ENCODE peak calls at places on chromosomes 7 and 10, in four cellular contexts. One of them, this sample, is unnamed.

GRCh38 chr7:857661-858060 is 18.7 kb upstream of the GET4 start:
- DNase-seq in K562: no peak
- DNase-seq in GM12878: no peak
- DNase-seq in HL-60: no peak
- DNase-seq in this sample: no peak

GRCh38 chr10:133097418-133097817 is 9.7 kb downstream of the ADGRA1 start:
- DNase-seq in HL-60: no peak
- DNase-seq in GM12878: no peak
- DNase-seq in K562: no peak
- DNase-seq in this sample: no peak

GRCh38 chr10:22344781-22345300 is 455 bp upstream of the SPAG6 start:
- DNase-seq in GM12878: no peak
- DNase-seq in K562: no peak
- DNase-seq in HL-60: no peak
- DNase-seq in this sample: no peak

GRCh38 chr7:101900103-101900502 is 82.7 kb downstream of the CUX1 start:
- DNase-seq in K562: no peak
- DNase-seq in HL-60: no peak
- DNase-seq in GM12878: no peak
- DNase-seq in this sample: no peak

GRCh38 chr7:141231018-141231792 is 157.3 kb downstream of the TMEM178B start:
- DNase-seq in K562: no peak
- DNase-seq in HL-60: no peak
- DNase-seq in GM12878: no peak
- DNase-seq in this sample: no peak

GRCh38 chr10:92691591-92692084 is 1.9 kb downstream of the HHEX start:
- DNase-seq in HL-60: peak; percentile 96
- DNase-seq in K562: peak; percentile 22
- DNase-seq in GM12878: no peak
- DNase-seq in this sample: no peak

GRCh38 chr7:13945670-13946069 is 43.8 kb downstream of the ETV1 start:
- DNase-seq in K562: no peak
- DNase-seq in HL-60: no peak
- DNase-seq in GM12878: no peak
- DNase-seq in this sample: no peak

GRCh38 chr10:20986049-20986448 is 88.9 kb upstream of the NEBL start:
- DNase-seq in K562: no peak
- DNase-seq in HL-60: no peak
- DNase-seq in GM12878: no peak
- DNase-seq in this sample: no peak

GRCh38 chr10:3413937-3414710 is 241.5 kb upstream of the PITRM1 start:
- DNase-seq in GM12878: no peak
- DNase-seq in HL-60: no peak
- DNase-seq in K562: no peak
- DNase-seq in this sample: no peak

GRCh38 chr10:15211464-15211979 is 43.0 kb upstream of the NMT2 start:
- DNase-seq in K562: no peak
- DNase-seq in GM12878: no peak
- DNase-seq in HL-60: no peak
- DNase-seq in this sample: no peak

GRCh38 chr10:46539596-46540411 is 16.7 kb downstream of the GPRIN2 start:
- DNase-seq in GM12878: no peak
- DNase-seq in K562: no peak
- DNase-seq in HL-60: no peak
- DNase-seq in this sample: no peak

GRCh38 chr10:28810062-28810870 is 132.9 kb downstream of the BAMBI start:
- DNase-seq in HL-60: no peak
- DNase-seq in GM12878: no peak
- DNase-seq in K562: peak; percentile 36
- DNase-seq in this sample: no peak

GRCh38 chr10:133117036-133117687 is 29.4 kb downstream of the ADGRA1 start:
- DNase-seq in GM12878: no peak
- DNase-seq in K562: no peak
- DNase-seq in HL-60: no peak
- DNase-seq in this sample: no peak

GRCh38 chr10:99658622-99659030 is 683 bp upstream of the ENTPD7 start:
- DNase-seq in K562: peak; percentile 23
- DNase-seq in HL-60: peak; percentile 41
- DNase-seq in GM12878: no peak
- DNase-seq in this sample: no peak

GRCh38 chr10:121819049-121819448 is 108.8 kb downstream of the ATE1 start:
- DNase-seq in HL-60: no peak
- DNase-seq in GM12878: no peak
- DNase-seq in K562: no peak
- DNase-seq in this sample: no peak

GRCh38 chr7:30921540-30921930 is 9.9 kb downstream of the AQP1 start:
- DNase-seq in GM12878: no peak
- DNase-seq in K562: no peak
- DNase-seq in HL-60: no peak
- DNase-seq in this sample: no peak

GRCh38 chr7:30877010-30877740 is 34.5 kb upstream of the AQP1 start:
- DNase-seq in GM12878: no peak
- DNase-seq in K562: no peak
- DNase-seq in HL-60: no peak
- DNase-seq in this sample: no peak

GRCh38 chr7:154584352-154585252 is 418.3 kb downstream of the PAXIP1 start:
- DNase-seq in HL-60: no peak
- DNase-seq in K562: peak; percentile 62
- DNase-seq in GM12878: no peak
- DNase-seq in this sample: no peak

GRCh38 chr7:3955751-3956696 is 655.0 kb downstream of the SDK1 start:
- DNase-seq in HL-60: no peak
- DNase-seq in K562: no peak
- DNase-seq in GM12878: peak; percentile 19
- DNase-seq in this sample: no peak

GRCh38 chr10:109762556-109762955 is 160.8 kb downstream of the XPNPEP1 start:
- DNase-seq in K562: no peak
- DNase-seq in HL-60: no peak
- DNase-seq in GM12878: no peak
- DNase-seq in this sample: no peak

GRCh38 chr10:80444124-80444523 is 10.0 kb upstream of the TSPAN14 start:
- DNase-seq in HL-60: no peak
- DNase-seq in K562: no peak
- DNase-seq in GM12878: no peak
- DNase-seq in this sample: no peak

GRCh38 chr10:69241575-69241974 is 21.4 kb downstream of the HKDC1 start:
- DNase-seq in HL-60: no peak
- DNase-seq in GM12878: no peak
- DNase-seq in K562: no peak
- DNase-seq in this sample: no peak

GRCh38 chr10:116809528-116810500 is 39.5 kb upstream of the ENO4 start:
- DNase-seq in HL-60: no peak
- DNase-seq in K562: peak; percentile 52
- DNase-seq in GM12878: no peak
- DNase-seq in this sample: no peak

GRCh38 chr10:90229486-90229885 is 528.1 kb downstream of the KIF20B start:
- DNase-seq in HL-60: no peak
- DNase-seq in GM12878: no peak
- DNase-seq in K562: no peak
- DNase-seq in this sample: no peak

GRCh38 chr7:156994417-156994816 is 16.0 kb downstream of the MNX1 start:
- DNase-seq in HL-60: no peak
- DNase-seq in GM12878: no peak
- DNase-seq in K562: no peak
- DNase-seq in this sample: no peak

GRCh38 chr7:37287093-37287492 is 161.6 kb downstream of the ELMO1 start:
- DNase-seq in GM12878: no peak
- DNase-seq in K562: no peak
- DNase-seq in HL-60: no peak
- DNase-seq in this sample: no peak

GRCh38 chr10:35218339-35218955 is 91.8 kb downstream of the CREM start:
- DNase-seq in HL-60: peak; percentile 75
- DNase-seq in K562: peak; percentile 58
- DNase-seq in GM12878: peak; percentile 59
- DNase-seq in this sample: no peak
- TF ChIP-seq SPI1 in HL-60: no peak
- TF ChIP-seq SPI1 in K562: no peak
- TF ChIP-seq SPI1 in GM12878: no peak
- TF ChIP-seq SPI1 in this sample: no peak

GRCh38 chr7:28672397-28672797 is 260.1 kb downstream of the CREB5 start:
- DNase-seq in K562: no peak
- DNase-seq in HL-60: no peak
- DNase-seq in GM12878: no peak
- DNase-seq in this sample: no peak
- TF ChIP-seq SPI1 in K562: no peak
- TF ChIP-seq SPI1 in HL-60: no peak
- TF ChIP-seq SPI1 in GM12878: no peak
- TF ChIP-seq SPI1 in this sample: no peak

DNA sequence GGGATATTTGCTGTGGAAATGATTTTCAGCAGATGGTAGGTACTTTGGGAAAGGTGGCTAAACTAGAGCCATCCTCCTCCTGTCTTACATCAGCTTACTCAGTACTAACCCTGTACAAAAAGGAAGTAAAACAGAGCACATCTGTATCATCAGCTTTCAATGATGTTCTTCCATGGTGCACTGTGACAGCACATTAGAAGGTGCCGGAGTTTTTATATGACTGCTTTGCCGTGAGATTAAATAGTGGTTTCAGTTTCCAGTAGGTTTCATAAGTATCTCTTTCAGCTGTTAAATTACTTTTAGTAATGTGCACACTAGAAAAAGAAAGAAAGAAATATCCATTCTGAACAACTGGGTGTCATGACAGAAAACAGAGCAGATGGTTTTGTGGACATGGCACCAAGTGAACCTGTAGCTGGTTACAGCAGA is 86.5 kb downstream of the ARID5B start:
- DNase-seq in HL-60: no peak
- DNase-seq in GM12878: peak; percentile 97
- DNase-seq in K562: no peak
- DNase-seq in this sample: peak; percentile 20
- TF ChIP-seq SPI1 in HL-60: no peak
- TF ChIP-seq SPI1 in GM12878: no peak
- TF ChIP-seq SPI1 in K562: no peak
- TF ChIP-seq SPI1 in this sample: no peak

GRCh38 chr7:7793921-7794320 is 75.5 kb upstream of the RPA3 start:
- DNase-seq in GM12878: no peak
- DNase-seq in HL-60: no peak
- DNase-seq in K562: no peak
- DNase-seq in this sample: no peak

GRCh38 chr7:7791523-7791922 is 73.1 kb upstream of the RPA3 start:
- DNase-seq in K562: no peak
- DNase-seq in HL-60: no peak
- DNase-seq in GM12878: no peak
- DNase-seq in this sample: no peak

GRCh38 chr7:7793249-7793648 is 74.8 kb upstream of the RPA3 start:
- DNase-seq in HL-60: no peak
- DNase-seq in GM12878: no peak
- DNase-seq in K562: no peak
- DNase-seq in this sample: no peak

GRCh38 chr7:7790041-7790751 is 71.8 kb upstream of the RPA3 start:
- DNase-seq in K562: no peak
- DNase-seq in HL-60: no peak
- DNase-seq in GM12878: no peak
- DNase-seq in this sample: no peak

GRCh38 chr7:7792089-7792488 is 73.7 kb upstream of the RPA3 start:
- DNase-seq in GM12878: no peak
- DNase-seq in K562: no peak
- DNase-seq in HL-60: no peak
- DNase-seq in this sample: no peak
- TF ChIP-seq SPI1 in GM12878: no peak
- TF ChIP-seq SPI1 in K562: no peak
- TF ChIP-seq SPI1 in HL-60: no peak
- TF ChIP-seq SPI1 in this sample: no peak

GRCh38 chr10:74460812-74461211 is 309.8 kb downstream of the ADK start:
- DNase-seq in K562: no peak
- DNase-seq in HL-60: no peak
- DNase-seq in GM12878: no peak
- DNase-seq in this sample: no peak
- TF ChIP-seq SPI1 in K562: no peak
- TF ChIP-seq SPI1 in HL-60: no peak
- TF ChIP-seq SPI1 in GM12878: no peak
- TF ChIP-seq SPI1 in this sample: no peak

GRCh38 chr10:1156921-1157614 is 100.9 kb downstream of the WDR37 start:
- DNase-seq in HL-60: no peak
- DNase-seq in K562: no peak
- DNase-seq in GM12878: no peak
- DNase-seq in this sample: no peak

GRCh38 chr10:1154531-1154930 is 98.3 kb downstream of the WDR37 start:
- DNase-seq in K562: no peak
- DNase-seq in GM12878: no peak
- DNase-seq in HL-60: no peak
- DNase-seq in this sample: no peak

GRCh38 chr10:1157615-1157933 is 101.4 kb downstream of the WDR37 start:
- DNase-seq in K562: no peak
- DNase-seq in HL-60: no peak
- DNase-seq in GM12878: no peak
- DNase-seq in this sample: no peak

GRCh38 chr10:1156616-1156886 is 100.4 kb downstream of the WDR37 start:
- DNase-seq in HL-60: no peak
- DNase-seq in K562: no peak
- DNase-seq in GM12878: no peak
- DNase-seq in this sample: no peak

DNA sequence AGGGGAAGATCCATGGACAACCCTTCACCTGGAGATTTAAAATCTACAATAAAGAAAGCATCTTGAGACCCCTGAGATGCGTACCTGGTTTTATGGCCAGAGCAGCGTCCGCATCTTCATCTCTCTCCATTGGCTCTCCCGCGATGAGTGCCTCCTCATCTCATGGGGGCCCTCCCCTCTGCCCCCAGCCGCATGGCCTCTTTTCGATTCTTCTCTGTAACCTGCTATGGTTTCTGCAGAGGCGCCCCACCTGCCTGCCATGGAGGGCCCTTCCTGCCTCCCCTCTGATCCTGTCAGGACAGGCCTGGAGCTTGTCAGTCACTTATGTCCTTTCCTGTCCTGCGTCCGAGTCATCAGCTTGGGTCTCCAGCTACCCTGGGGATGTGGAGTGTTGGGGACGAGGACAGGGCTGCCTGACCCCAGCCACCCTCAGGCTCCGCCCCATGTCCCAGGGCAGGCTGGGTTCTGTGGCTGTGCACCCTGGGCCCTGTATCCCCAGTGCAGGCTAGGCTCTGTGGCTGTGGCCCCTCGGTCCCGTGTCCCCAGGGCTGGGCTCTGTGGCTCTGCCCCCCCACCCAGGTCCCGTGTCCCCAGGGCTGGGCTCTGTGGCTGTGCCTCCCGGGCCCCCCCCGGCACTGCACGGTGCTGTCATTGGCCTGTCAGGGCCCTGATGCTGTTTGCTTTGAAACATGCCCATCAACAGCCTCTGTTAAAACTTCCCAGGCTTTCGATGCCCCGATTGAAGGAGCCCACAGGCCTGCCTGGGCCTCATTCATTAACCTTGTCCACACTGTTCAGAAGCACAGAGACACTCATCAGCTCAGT is 99.8 kb downstream of the WDR37 start:
- DNase-seq in GM12878: no peak
- DNase-seq in K562: no peak
- DNase-seq in HL-60: no peak
- DNase-seq in this sample: no peak
- TF ChIP-seq SPI1 in GM12878: no peak
- TF ChIP-seq SPI1 in K562: no peak
- TF ChIP-seq SPI1 in HL-60: no peak
- TF ChIP-seq SPI1 in this sample: no peak